ENCODE peak calls at places on chromosomes 6 and 20, in seven cellular contexts. G is brain microvascular endothelial cell, I is fibroblast of mammary gland, J is AG09309, R is AG04450, W is heart right ventricle, O is A549. A is an unnamed sample.

GRCh38 chr6:137260205-137260604 is 41.0 kb upstream of the IFNGR1 start:
- DNase-seq in I (no peak), W (no peak), J (no peak), R (no peak), G (no peak), O (no peak), A (no peak)

GRCh38 chr20:56750430-56750829 is 121.3 kb downstream of the TFAP2C start:
- DNase-seq in R (no peak), I (no peak), G (no peak), O (no peak), J (no peak), W (no peak), A (no peak)

GRCh38 chr20:50516180-50516934 is 6.2 kb downstream of the PTPN1 start:
- DNase-seq in G (no peak), J (no peak), R (no peak), W (no peak), O (no peak), I (no peak), A (no peak)

GRCh38 chr20:12371955-12372354 is 454.3 kb downstream of the BTBD3 start:
- DNase-seq in R (no peak), J (no peak), W (no peak), O (no peak), I (no peak), G (no peak), A (no peak)

GRCh38 chr6:109336221-109336955 is 45.9 kb downstream of the CD164 start:
- DNase-seq in I (peak; percentile 78), G (peak; percentile 16), W (peak; percentile 9), J (no peak), R (no peak), O (peak; percentile 38), A (no peak)

GRCh38 chr6:37209461-37210205 is 39.7 kb downstream of the PIM1 start:
- DNase-seq in W (no peak), J (no peak), I (no peak), O (no peak), R (no peak), G (no peak), A (no peak)

GRCh38 chr20:8355453-8355852 is 223.4 kb downstream of the PLCB1 start:
- DNase-seq in O (no peak), W (no peak), G (no peak), R (no peak), I (no peak), J (no peak), A (no peak)

GRCh38 chr20:371755-372542 is 8.6 kb upstream of the TRIB3 start:
- DNase-seq in W (peak; percentile 76), O (peak; percentile 84), J (peak; percentile 66), R (no peak), I (peak; percentile 79), G (peak; percentile 55), A (peak; percentile 94)

GRCh38 chr20:25538838-25539665 is 46.3 kb downstream of the NINL start:
- DNase-seq in R (no peak), I (no peak), O (no peak), W (no peak), G (no peak), J (no peak), A (no peak)

DNA sequence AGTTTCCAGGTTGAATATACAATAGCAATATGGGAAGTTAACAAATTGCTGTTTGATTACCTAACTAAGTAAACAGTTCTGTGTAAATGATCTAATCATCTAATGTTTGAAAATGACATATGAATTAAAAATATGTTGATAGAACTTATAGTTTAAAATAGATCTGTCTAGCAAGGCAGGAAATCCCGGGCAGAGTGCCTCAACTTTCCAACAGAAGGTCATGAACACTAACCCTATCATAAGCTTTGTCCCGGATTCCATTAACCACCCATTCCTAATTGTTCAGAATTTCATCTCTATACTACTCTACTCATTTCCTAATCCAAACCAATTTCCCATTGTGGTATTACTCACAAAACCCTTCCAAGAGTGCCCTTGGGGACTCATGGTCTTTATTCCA is 10.2 kb downstream of the TAAR1 start:
- DNase-seq in O (no peak), I (no peak), G (no peak), R (no peak), W (no peak), J (no peak), A (no peak)
- H3K4me3 ChIP-seq in O (no peak overlapping the region), I (no peak overlapping the region), G (no peak overlapping the region), R (no peak overlapping the region), W (no peak overlapping the region), J (no peak overlapping the region), A (no peak overlapping the region)

GRCh38 chr6:80528115-80528514 is 421.6 kb downstream of the BCKDHB start:
- DNase-seq in O (no peak), J (no peak), I (no peak), W (no peak), G (no peak), R (no peak), A (no peak)

GRCh38 chr6:80535914-80536565 is 429.6 kb downstream of the BCKDHB start:
- DNase-seq in J (no peak), R (no peak), I (peak; percentile 79), O (no peak), G (no peak), W (no peak), A (no peak)

GRCh38 chr6:80527552-80528052 is 421.1 kb downstream of the BCKDHB start:
- DNase-seq in G (no peak), J (no peak), W (no peak), I (no peak), R (no peak), O (peak; percentile 13), A (no peak)

GRCh38 chr6:80530096-80530495 is 423.6 kb downstream of the BCKDHB start:
- DNase-seq in O (no peak), G (no peak), W (no peak), J (no peak), I (no peak), R (no peak), A (no peak)

DNA sequence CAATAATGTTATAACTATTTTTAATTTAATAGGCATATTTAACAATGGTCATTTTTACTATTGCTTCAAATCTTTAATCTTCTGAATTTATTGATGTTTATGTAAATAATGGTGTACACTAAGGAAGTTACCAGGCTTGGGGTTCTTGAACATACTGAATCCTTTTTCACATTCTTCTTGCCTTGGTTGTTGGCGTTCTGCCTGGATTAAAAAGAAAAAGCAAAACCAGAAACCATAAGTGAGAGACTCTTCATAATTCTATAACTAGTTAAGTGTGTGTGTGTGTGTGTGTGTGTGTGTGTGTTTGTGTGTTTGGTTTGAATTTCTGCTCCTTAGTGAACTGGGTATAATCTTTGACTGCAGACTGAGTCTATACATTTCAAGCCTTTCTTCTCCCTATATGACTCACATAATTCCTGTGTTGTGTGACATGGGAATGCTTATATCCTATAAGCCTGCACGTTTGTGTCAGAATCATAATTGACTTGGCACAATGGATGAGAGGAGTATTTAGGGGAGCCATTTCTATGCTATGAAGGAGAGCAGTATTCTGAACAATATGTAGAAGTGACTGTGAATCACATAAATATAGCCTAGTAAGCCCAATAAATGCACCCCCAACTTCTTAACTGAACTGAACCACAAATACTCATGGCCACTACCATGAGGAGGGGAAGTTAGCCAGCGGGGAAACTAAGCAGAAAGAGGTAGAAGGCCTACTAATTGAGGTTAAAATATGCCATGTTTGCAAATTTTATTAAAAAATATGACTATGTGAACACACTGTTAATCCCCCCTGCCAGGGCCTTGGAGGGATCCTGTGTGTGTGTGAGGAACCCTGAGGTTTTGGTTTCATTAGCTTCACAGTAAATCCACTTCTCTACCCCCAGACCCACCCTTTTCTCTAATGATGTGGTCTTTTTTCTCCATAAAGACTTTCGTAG is 425.5 kb downstream of the BCKDHB start:
- DNase-seq in G (no peak), R (no peak), J (no peak), I (no peak), O (no peak), W (no peak), A (peak; percentile 38)
- TF ChIP-seq CTCF in G (no peak), R (no peak), J (no peak), I (no peak), O (no peak), W (no peak), A (no peak)

DNA sequence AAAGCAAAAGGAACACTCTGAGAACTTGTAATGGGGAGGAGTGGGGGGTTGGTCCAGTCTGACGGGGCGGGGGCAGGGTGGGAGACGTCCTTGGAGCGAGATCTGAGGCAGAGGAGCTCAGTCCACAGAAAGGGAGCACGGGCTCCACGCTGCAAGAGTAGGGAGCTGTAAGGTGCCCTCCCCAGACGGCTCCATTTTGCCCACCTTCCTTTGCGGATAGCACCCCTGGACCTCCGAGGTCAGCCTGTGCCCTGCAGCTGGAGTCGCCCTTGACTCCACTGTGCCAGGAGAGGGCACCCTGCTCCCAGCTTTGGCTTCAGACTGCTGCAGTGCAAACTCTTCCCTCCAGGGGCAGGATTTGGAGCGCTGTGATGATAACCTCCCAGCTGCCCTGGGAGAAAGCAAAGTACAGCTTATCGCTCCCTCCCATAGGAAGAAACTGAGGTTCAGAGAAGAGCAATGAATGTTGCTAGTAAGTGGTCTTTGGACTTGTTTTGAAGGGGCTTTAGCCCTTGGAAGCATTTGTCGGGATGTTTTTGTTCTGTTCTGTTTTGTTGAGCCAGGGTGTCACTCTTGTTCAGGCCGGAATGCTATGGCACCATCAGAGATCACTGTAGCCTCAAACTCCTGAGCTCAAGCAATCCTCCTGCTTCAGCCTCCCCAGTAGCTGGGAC is 9.5 kb upstream of the AHCY start:
- DNase-seq in J (peak; percentile 41), G (peak; percentile 77), W (peak; percentile 86), R (peak; percentile 69), I (peak; percentile 84), O (peak; percentile 79), A (peak; percentile 43)
- H3K4me3 ChIP-seq in J (peak overlapping the region; percentile 34), G (peak overlapping the region; percentile 42), W (peak overlapping the region; percentile 18), R (peak overlapping the region; percentile 51), I (no peak overlapping the region), O (peak overlapping the region; percentile 38), A (peak overlapping the region; percentile 27)

GRCh38 chr6:14316911-14317535 is 199.5 kb downstream of the CD83 start:
- DNase-seq in O (peak; percentile 3), G (no peak), J (no peak), R (no peak), W (no peak), I (no peak), A (no peak)
- TF ChIP-seq CTCF in O (peak; percentile 25), G (peak; percentile 33), J (no peak), R (peak; percentile 12), W (no peak), I (no peak), A (no peak)

GRCh38 chr6:129889580-129889979 is 28.5 kb upstream of the TMEM244 start:
- DNase-seq in W (no peak), O (no peak), I (peak; percentile 94), G (peak; percentile 88), R (peak; percentile 42), J (peak; percentile 59), A (peak; percentile 43)
- H3K4me3 ChIP-seq in W (no peak overlapping the region), O (no peak overlapping the region), I (no peak overlapping the region), G (no peak overlapping the region), R (no peak overlapping the region), J (no peak overlapping the region), A (no peak overlapping the region)

DNA sequence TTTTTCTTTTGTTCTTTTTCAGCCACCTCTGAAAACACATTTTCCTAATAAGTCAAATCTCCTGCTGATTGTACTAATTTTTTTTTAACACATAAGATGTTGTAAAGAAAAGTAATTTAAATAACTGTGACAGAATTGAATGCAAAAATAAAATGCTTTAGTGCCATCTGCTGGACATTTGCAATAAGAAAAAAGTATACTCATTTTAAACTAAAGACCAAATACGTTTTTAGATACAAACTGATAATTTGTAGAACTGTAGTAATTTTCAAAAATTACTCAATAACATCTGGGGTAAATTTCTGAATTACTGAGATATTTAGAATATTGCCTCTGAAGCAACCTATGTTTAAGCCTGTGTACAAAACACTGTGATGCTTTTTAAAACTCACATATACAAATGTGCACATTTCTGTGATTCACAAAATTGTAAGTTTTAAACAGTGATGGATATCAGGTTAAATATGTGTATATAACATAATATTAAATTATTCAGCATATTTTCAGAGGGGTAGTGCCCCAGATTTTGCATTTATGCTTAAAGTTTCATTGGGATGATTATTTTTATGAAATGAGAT is 198.7 kb downstream of the RIMS1 start:
- DNase-seq in G (no peak), J (no peak), O (no peak), I (peak; percentile 28), W (no peak), R (no peak), A (peak; percentile 0)
- TF ChIP-seq CTCF in G (peak; percentile 13), J (peak; percentile 26), O (peak; percentile 48), I (peak; percentile 37), W (peak; percentile 56), R (peak; percentile 48), A (peak; percentile 29)

GRCh38 chr6:113854531-113855499 is 2.3 kb upstream of the MARCKS start:
- DNase-seq in W (peak; percentile 82), O (peak; percentile 41), J (peak; percentile 72), I (peak; percentile 45), R (peak; percentile 63), G (peak; percentile 83), A (no peak)
- H3K4me3 ChIP-seq in W (peak overlapping the region; percentile 76), O (peak overlapping the region; percentile 98), J (peak overlapping the region; percentile 58), I (peak overlapping the region; percentile 84), R (peak overlapping the region; percentile 99), G (peak overlapping the region; percentile 100), A (peak overlapping the region; percentile 100)

A was measured in retinal pigment epithelial cell.